ENCODE peak calls at places on chromosomes 7 and 10, in ten cellular contexts. X is neural progenitor cell, W is cardiac muscle cell, R is transverse colon, S is hepatocyte, N is IMR-90, F is mucosa of descending colon, U is lung, H is choroid plexus epithelial cell, P is brain microvascular endothelial cell. A is an unnamed sample.

GRCh38 chr7:27640914-27641570 is 21.6 kb downstream of the HIBADH start:
- DNase-seq in X (no peak), W (no peak), R (no peak), S (no peak), N (peak; percentile 49), F (no peak), U (no peak), H (peak; percentile 94), P (peak; percentile 94), A (peak; percentile 79)

GRCh38 chr7:21944616-21945373 is 904 bp downstream of the CDCA7L start:
- DNase-seq in X (peak; percentile 61), W (peak; percentile 47), R (peak; percentile 76), S (peak; percentile 67), N (peak; percentile 5), F (peak; percentile 83), U (peak; percentile 75), H (peak; percentile 31), P (no peak), A (peak; percentile 16)

GRCh38 chr7:25852249-25852994 is 299.6 kb upstream of the NFE2L3 start:
- DNase-seq in X (peak; percentile 76), W (peak; percentile 67), R (peak; percentile 79), S (peak; percentile 73), N (no peak), F (peak; percentile 84), U (no peak), H (peak; percentile 74), P (no peak), A (peak; percentile 20)

GRCh38 chr10:90321132-90321816 is 536.6 kb downstream of the HTR7 start:
- DNase-seq in X (no peak), W (no peak), R (no peak), S (no peak), N (peak; percentile 71), F (no peak), U (no peak), H (peak; percentile 82), P (peak; percentile 39), A (peak; percentile 81)

GRCh38 chr7:114700267-114700666 is 221.6 kb upstream of the MDFIC start:
- DNase-seq in X (no peak), W (no peak), R (no peak), S (no peak), N (no peak), F (no peak), U (no peak), H (no peak), P (no peak), A (no peak)

GRCh38 chr7:98312201-98312600 is 30.7 kb downstream of the BRI3 start:
- DNase-seq in X (no peak), W (no peak), R (no peak), S (no peak), N (no peak), F (no peak), U (no peak), H (no peak), P (no peak), A (no peak)

GRCh38 chr10:90227259-90227658 is 525.9 kb downstream of the KIF20B start:
- DNase-seq in X (no peak), W (no peak), R (no peak), S (no peak), N (peak; percentile 34), F (no peak), U (no peak), H (peak; percentile 58), P (peak; percentile 89), A (peak; percentile 68)

GRCh38 chr10:13526952-13527863 is 1.6 kb downstream of the BEND7 start:
- DNase-seq in X (peak; percentile 9), W (no peak), R (no peak), S (peak; percentile 55), N (peak; percentile 72), F (no peak), U (no peak), H (peak; percentile 44), P (peak; percentile 39), A (peak; percentile 11)

GRCh38 chr7:100374601-100375000 is 1.3 kb downstream of the PILRA start:
- DNase-seq in X (no peak), W (no peak), R (no peak), S (no peak), N (no peak), F (no peak), U (no peak), H (no peak), P (no peak), A (no peak)

DNA sequence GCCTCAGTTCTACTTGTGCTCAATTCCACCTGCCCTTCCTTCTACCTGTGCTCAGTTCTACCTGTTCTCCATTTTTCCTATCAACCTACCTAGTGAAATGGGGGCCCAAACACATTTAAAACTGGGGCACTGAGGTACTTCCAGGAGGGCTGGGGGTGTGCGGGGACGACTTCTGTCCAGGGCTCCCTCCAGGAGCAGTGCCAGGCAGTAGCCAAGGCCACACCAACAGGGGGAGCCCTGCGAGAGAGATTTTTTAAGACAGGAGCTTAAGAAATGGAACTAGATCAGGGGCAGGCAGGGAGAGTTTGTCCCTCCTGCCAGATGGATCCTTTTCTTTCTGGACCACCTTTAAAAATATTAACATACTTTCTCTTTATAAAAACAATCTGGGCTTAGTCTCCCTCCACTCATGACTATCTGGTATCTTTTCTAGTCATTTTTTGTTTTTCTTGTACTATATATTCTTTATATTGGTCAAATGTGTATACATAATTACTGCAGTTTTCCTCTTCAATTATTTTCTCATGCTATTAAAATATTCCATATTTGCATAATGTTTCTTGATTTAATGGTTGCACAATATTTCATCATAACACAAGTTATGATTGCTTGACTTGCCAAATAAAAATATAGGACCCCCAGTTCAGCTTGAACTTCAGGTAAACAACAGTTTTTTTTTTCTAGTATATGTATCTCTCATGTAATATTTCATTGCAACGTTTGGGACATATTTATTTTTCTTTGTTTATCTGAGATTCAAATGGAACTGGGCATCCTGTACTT is 47.3 kb upstream of the INSYN2A start:
- DNase-seq in X (peak; percentile 75), W (peak; percentile 64), R (peak; percentile 26), S (peak; percentile 48), N (peak; percentile 30), F (peak; percentile 67), U (no peak), H (peak; percentile 68), P (peak; percentile 43), A (peak; percentile 51)
- TF ChIP-seq CTCF in X (peak; percentile 82), W (peak; percentile 75), R (peak; percentile 20), S (peak; percentile 49), N (peak; percentile 51), F (peak; percentile 16), U (no peak), H (peak; percentile 86), P (peak; percentile 86), A (peak; percentile 73)

DNA sequence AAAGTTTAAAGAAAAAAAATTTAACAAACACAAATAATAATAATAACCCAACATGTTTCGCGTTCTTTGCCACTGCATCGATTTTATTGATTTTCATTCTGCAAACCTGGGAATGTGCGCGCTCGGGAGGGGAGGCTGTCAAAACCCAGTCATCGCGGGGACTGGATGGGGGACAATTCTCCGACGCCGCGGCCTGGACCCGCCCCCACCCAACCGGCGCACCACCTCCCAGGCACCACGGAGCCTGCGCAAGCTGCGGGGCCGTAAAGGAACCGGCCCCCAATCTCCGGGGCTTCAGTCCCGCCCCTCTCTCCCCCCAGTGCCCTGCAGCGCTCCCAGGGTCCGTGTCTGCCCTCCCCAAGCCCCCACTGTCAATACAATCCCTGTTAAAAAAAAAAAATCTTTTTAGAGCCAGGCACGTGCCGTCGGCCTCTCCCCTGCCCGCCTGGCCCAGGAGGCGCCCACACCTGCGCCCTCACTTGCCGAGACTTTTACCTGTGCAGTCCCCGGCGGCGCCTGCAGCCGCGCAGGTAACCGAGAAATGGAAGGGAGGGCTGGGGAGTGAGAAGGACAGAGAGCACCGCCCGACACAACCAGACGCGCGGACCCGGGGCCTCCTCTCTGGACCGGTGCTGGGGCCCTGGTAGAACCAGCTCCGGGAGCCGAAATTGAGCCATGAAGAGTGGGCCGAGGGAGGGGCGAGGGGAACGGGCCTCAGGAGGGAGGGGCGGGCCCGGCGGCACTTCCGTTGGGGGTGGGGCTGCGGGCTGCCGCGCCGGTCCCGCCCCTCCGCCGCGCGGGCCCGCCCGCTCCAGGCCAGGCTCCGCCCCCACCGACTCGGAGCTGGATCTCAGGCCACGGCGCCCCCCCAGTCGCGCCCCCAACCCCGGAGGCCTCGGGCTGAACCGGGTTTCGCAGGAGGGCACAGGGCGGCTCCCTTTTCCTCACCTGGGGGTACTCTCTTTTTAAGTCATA is 7.6 kb upstream of the ZNF503 start:
- DNase-seq in X (peak; percentile 85), W (peak; percentile 83), R (peak; percentile 79), S (peak; percentile 90), N (no peak), F (peak; percentile 89), U (peak; percentile 83), H (no peak), P (no peak), A (peak; percentile 58)
- H3K4me3 ChIP-seq in X (peak overlapping the region; percentile 87), W (peak overlapping the region; percentile 71), R (peak overlapping the region; percentile 78), S (peak overlapping the region; percentile 89), N (peak overlapping the region; percentile 89), F (peak overlapping the region; percentile 13), U (peak overlapping the region; percentile 71), H (peak overlapping the region; percentile 65), P (peak overlapping the region; percentile 71), A (peak overlapping the region; percentile 84)

GRCh38 chr10:68330852-68331454 is 911 bp upstream of the HNRNPH3 start:
- DNase-seq in X (peak; percentile 9), W (no peak), R (peak; percentile 27), S (peak; percentile 18), N (peak; percentile 23), F (no peak), U (no peak), H (peak; percentile 30), P (no peak), A (peak; percentile 49)

GRCh38 chr10:68331455-68332258 is at the start of gene HNRNPH3:
- DNase-seq in X (peak; percentile 100), W (peak; percentile 100), R (peak; percentile 99), S (peak; percentile 100), N (peak; percentile 97), F (peak; percentile 99), U (peak; percentile 98), H (peak; percentile 99), P (peak; percentile 93), A (peak; percentile 99)

GRCh38 chr10:68333452-68333851 is 724 bp upstream of the PBLD start:
- DNase-seq in X (no peak), W (no peak), R (no peak), S (no peak), N (no peak), F (no peak), U (no peak), H (no peak), P (no peak), A (no peak)

GRCh38 chr10:68333058-68333395 is 299 bp upstream of the PBLD start:
- DNase-seq in X (no peak), W (no peak), R (no peak), S (no peak), N (peak; percentile 56), F (no peak), U (no peak), H (no peak), P (peak; percentile 5), A (no peak)

GRCh38 chr10:68332259-68333057 is at the start of gene PBLD:
- DNase-seq in X (peak; percentile 94), W (peak; percentile 86), R (peak; percentile 77), S (peak; percentile 87), N (peak; percentile 74), F (peak; percentile 84), U (peak; percentile 76), H (peak; percentile 83), P (peak; percentile 61), A (peak; percentile 87)
- TF ChIP-seq CTCF in X (peak; percentile 51), W (peak; percentile 63), R (peak; percentile 48), S (peak; percentile 51), N (peak; percentile 46), F (peak; percentile 20), U (peak; percentile 17), H (peak; percentile 71), P (peak; percentile 72), A (peak; percentile 51)

DNA sequence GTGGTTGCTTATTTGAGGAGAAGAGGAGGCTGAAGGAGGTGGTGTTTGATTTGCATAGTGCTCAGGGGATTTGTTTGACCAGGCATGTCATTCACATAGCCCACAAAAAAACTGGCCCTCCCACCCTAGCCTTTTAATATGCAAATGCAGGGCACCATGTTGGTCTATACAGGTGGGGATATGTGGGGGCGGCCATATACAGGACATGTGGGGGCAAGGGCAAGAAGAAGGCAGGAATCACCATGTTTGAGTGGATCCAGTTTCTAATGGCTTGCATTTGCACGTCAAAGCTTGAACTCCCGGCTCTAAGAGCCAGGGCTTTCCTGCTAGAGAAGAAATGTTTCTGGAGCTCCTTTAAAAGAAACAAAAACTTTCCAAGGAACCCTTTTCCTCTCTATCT is 541.0 kb downstream of the ZWINT start:
- DNase-seq in X (no peak), W (no peak), R (no peak), S (no peak), N (no peak), F (no peak), U (no peak), H (no peak), P (no peak), A (no peak)
- H3K4me3 ChIP-seq in X (no peak overlapping the region), W (no peak overlapping the region), R (no peak overlapping the region), S (no peak overlapping the region), N (no peak overlapping the region), F (no peak overlapping the region), U (no peak overlapping the region), H (no peak overlapping the region), P (no peak overlapping the region), A (no peak overlapping the region)

A was measured in cardiac fibroblast.